ENCODE peak calls at places on chromosomes 4 and X, in six cellular contexts. N is fibroblast of lung, O is RWPE2, M is MM.1S, K is brain microvascular endothelial cell, E is fibroblast of the aortic adventitia. L is an unnamed sample.

GRCh38 chr4:86334020-86334750 is 25.7 kb downstream of the MAPK10 start:
- DNase-seq in K (no peak), E (no peak), O (no peak), M (no peak), N (no peak), L (no peak)

GRCh38 chr4:100289980-100290379 is 99.7 kb upstream of the DDIT4L start:
- DNase-seq in E (peak), N (no peak), K (no peak), M (no peak), O (no peak), L (no peak)

GRCh38 chrX:70969635-70970481 is 39.0 kb upstream of the SLC7A3 start:
- DNase-seq in O (no peak), E (no peak), N (no peak), K (no peak), M (no peak), L (no peak)

GRCh38 chrX:116317409-116317808 is 119.0 kb upstream of the SLC6A14 start:
- DNase-seq in E (peak), N (peak), K (peak), M (no peak), O (no peak), L (no peak)

GRCh38 chrX:101078716-101079115 is at the start of gene TMEM35A:
- DNase-seq in N (peak), K (peak), O (no peak), E (peak), M (no peak), L (no peak)

GRCh38 chrX:9516635-9517034 is 51.8 kb downstream of the TBL1X start:
- DNase-seq in E (no peak), K (no peak), N (no peak), M (no peak), O (no peak), L (no peak)

GRCh38 chr4:157514711-157515110 is 294.2 kb downstream of the GRIA2 start:
- DNase-seq in E (no peak), O (no peak), N (no peak), K (no peak), M (no peak), L (no peak)

GRCh38 chrX:13428055-13428786 is 108.4 kb upstream of the ATXN3L start:
- DNase-seq in N (peak), E (peak), M (no peak), O (no peak), K (peak), L (peak)

GRCh38 chrX:140916891-140917290 is 85.5 kb upstream of the SPANXB1 start:
- DNase-seq in O (no peak), M (no peak), N (no peak), K (no peak), E (no peak), L (no peak)

GRCh38 chrX:13903405-13903804 is 86.5 kb upstream of the GPM6B start:
- DNase-seq in E (peak), M (no peak), O (no peak), K (no peak), N (peak), L (peak)

GRCh38 chrX:46381630-46382029 is 163.6 kb downstream of the ZNF674 start:
- DNase-seq in M (peak), O (no peak), E (peak), K (peak), N (peak), L (no peak)

GRCh38 chr4:17468638-17469221 is 43.2 kb downstream of the QDPR start:
- DNase-seq in E (peak), N (peak), O (no peak), M (peak), K (peak), L (no peak)

GRCh38 chr4:11954093-11954492 is 525.4 kb upstream of the HS3ST1 start:
- DNase-seq in E (peak), M (peak), N (no peak), O (no peak), K (no peak), L (peak)

GRCh38 chr4:117156806-117157205 is 71.4 kb upstream of the TRAM1L1 start:
- DNase-seq in E (no peak), M (peak), N (no peak), O (no peak), K (no peak), L (no peak)

DNA sequence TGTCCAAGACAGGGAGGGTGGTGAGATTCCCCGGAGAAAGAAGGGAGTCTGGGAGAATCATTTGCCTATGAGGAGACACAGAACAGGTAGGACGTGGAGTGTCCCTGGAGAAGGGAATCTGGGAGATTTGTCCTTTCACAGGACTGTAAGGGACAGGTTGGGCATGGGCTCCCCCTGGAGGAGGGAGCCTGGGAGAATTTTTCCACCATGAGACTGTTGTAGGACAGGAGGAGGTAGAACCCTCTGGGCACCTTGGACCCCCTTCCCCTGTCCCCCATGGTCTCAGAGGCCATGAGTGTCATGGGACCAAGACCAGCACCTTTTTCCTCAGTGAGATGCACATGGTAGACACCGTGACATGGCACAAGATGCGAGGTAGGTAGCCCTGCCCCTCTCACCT is 2.8 kb downstream of the PORCN start:
- DNase-seq in O (no peak), K (no peak), M (no peak), N (no peak), E (no peak), L (no peak)
- TF ChIP-seq CTCF in O (peak), K (peak), M (peak), N (peak), E (peak), L (peak)

DNA sequence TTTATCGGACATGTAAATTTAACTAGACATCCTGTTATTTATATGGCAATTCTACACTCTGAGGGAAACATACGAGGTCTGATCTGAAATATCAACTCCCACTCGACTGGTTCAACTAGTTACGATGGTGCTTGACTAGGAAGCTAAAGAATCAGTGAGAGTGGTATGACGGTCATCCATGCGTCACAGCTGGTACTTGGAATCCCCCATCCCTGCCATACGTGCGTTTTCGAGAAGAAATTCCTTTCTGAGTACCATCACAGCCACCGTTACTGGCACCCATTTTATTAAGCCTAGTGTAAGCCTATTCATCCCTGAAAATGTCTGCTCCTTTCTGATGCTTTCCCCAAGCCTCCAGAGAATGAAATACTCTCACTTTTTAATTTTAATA is 695 bp upstream of the PIGA start:
- DNase-seq in K (peak), E (peak), N (peak), M (peak), O (no peak), L (peak)
- H3K4me3 ChIP-seq in K (peak), E (peak), N (peak), M (peak), O (peak), L (peak)

GRCh38 chrX:155857561-155857960 is 23.6 kb upstream of the VAMP7 start:
- DNase-seq in O (no peak), K (no peak), M (peak), E (peak), N (no peak), L (no peak)
- TF ChIP-seq CTCF in O (peak), K (peak), M (peak), E (peak), N (peak), L (peak)

DNA sequence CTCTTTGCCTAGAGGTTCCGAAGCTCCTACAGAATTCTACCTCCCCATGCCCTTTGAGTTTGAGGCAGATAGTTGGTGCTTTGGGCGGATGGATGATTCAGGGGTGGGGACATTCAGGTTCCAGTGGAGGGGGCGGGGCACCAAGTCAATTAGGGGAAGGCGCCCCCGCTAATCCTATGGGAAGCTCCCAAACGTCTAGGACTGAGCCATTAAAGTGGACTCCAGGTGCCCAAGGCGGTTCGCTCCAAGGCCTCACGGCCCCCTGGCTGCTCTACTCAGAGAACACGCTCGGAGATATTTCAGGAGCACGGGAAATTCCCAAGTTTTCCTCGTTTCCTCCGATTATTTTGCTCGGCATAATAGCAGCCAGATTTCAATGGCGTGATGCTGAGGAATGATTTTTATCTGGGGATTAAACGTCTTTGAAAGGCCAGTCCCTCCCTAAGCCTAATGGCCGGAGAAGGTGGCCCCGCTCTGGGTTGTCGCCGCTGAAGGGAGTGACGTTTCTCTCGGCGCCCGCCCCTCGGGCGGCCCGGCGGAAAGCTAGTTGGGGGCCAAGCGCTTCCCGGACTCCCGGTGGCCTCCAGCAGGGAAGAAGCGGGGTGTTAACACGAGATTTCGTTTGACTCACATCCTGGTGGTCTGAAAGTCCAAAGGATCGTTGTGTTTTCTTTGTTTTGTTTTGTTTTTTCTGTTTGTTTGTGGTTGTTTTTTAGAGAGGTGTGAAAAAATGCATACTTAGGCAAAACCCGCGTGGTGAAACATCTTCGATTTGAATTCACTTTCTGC is 1.5 kb downstream of the MSX1 start:
- DNase-seq in E (peak), M (no peak), N (no peak), K (peak), O (peak), L (no peak)
- H3K4me3 ChIP-seq in E (peak), M (peak), N (peak), K (peak), O (peak), L (peak)

GRCh38 chrX:132414404-132414803 is 74.4 kb downstream of the MBNL3 start:
- DNase-seq in N (no peak), K (no peak), E (no peak), O (no peak), M (no peak), L (no peak)
- TF ChIP-seq CTCF in N (no peak), K (no peak), E (no peak), O (no peak), M (no peak), L (no peak)

GRCh38 chr4:75168548-75168947 is 235.6 kb downstream of the PARM1 start:
- DNase-seq in N (no peak), M (no peak), O (no peak), E (no peak), K (no peak), L (no peak)
- H3K4me3 ChIP-seq in N (no peak), M (no peak), O (no peak), E (no peak), K (no peak), L (no peak)

GRCh38 chr4:25030283-25031076 is at the start of gene LGI2:
- DNase-seq in M (peak), E (no peak), O (no peak), N (peak), K (no peak), L (no peak)
- TF ChIP-seq CTCF in M (no peak), E (no peak), O (no peak), N (no peak), K (no peak), L (no peak)

GRCh38 chr4:153296424-153296823 is 48.1 kb upstream of the MND1 start:
- DNase-seq in O (no peak), E (peak), K (no peak), M (no peak), N (peak), L (no peak)
- H3K4me3 ChIP-seq in O (no peak), E (no peak), K (no peak), M (no peak), N (peak), L (no peak)

L was measured in LNCaP clone FGC.